ENCODE peak calls at places on chromosomes 7 and 10, in five cellular contexts. O is Peyer's patch; L is PC-3; B is right lobe of liver; X is naive thymus-derived CD4-positive, alpha-beta T cell. Y is an unnamed sample. For H3K27me3, the result is how much of the 10 kb centered on the place peaks cover.

GRCh38 chr7:129913428-129913827 is 39.3 kb downstream of the UBE2H start:
- DNase-seq in L (no peak), X (no peak), B (no peak), O (no peak), Y (no peak)

GRCh38 chr7:84274029-84274638 is 79.5 kb upstream of the SEMA3A start:
- DNase-seq in L (no peak), O (no peak), X (no peak), B (no peak), Y (no peak)

GRCh38 chr10:119252051-119252465 is 44.7 kb downstream of the GRK5 start:
- DNase-seq in B (no peak), X (no peak), L (no peak), O (no peak), Y (no peak)

GRCh38 chr7:130142654-130143333 is 62.4 kb downstream of the TMEM209 start:
- DNase-seq in O (no peak), L (no peak), B (no peak), X (no peak), Y (no peak)

GRCh38 chr10:603745-604144 is 85.7 kb downstream of the DIP2C start:
- DNase-seq in L (no peak), B (no peak), O (no peak), X (no peak), Y (peak)

GRCh38 chr7:12771378-12771877 is 84.0 kb downstream of the ARL4A start:
- DNase-seq in B (peak), X (no peak), L (no peak), O (peak), Y (no peak)

GRCh38 chr10:6665847-6666246 is 85.8 kb upstream of the PRKCQ start:
- DNase-seq in O (no peak), B (no peak), X (peak), L (no peak), Y (no peak)

GRCh38 chr7:7416031-7416968 is 119.4 kb downstream of the COL28A1 start:
- DNase-seq in L (peak), O (peak), B (no peak), X (no peak), Y (no peak)

GRCh38 chr7:140475747-140476333 is 3.5 kb downstream of the MKRN1 start:
- DNase-seq in L (peak), O (peak), B (no peak), X (peak), Y (no peak)

DNA sequence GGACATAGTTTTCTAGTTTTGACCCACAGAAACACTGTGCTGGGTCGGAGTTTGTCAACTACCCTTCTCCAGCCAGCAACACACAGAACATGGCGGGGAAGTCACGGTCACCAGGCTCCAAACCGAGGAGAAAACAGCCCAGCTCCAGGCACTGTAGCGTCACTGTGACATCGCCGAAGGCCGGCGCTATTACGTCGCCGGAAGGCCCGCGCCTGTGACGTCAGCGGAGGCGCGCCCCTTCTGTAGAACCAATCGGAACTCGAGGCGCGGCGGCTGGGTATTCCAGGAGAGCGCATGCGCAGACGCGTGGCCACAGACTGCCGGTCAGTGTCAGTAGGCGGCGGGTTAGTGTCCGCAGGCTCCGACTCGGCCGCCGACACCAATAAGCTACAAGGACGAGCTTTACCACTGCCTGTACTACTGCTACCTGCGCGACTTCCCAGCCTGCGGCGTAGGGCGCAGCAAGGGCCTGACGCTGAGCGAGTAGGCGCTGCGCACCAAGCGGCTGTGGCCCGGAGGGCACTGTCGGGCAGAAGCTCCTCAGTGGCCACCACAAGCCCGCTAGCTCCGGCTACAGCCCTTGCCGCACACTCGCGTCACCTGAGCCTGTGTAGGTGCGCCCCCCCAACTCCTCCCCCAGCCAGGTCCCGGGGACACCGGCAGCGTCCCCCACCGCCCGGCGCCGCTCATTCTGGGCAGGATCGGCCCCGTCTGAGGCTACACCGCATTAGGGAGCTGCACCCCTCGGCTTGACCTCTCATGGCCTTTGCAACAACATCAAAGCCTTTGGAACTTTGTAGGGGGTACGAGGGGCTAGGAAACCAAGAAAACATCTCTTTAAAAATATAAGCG is 35.1 kb upstream of the SRRM3 start:
- DNase-seq in B (peak), O (peak), X (peak), L (peak), Y (peak)
- H3K4me3 ChIP-seq in B (peak), O (peak), X (peak), L (peak), Y (peak)

GRCh38 chr7:155173905-155174304 is 103.8 kb downstream of the HTR5A start:
- DNase-seq in O (no peak), B (no peak), L (no peak), X (no peak), Y (no peak)
- H3K27me3 ChIP-seq in O (under half), B (under half), L (under half), X (under half), Y (under half)

GRCh38 chr10:93435621-93436385 is 46.3 kb downstream of the MYOF start:
- DNase-seq in X (no peak), O (no peak), L (no peak), B (no peak), Y (no peak)
- H3K4me3 ChIP-seq in X (no peak), O (no peak), L (no peak), B (no peak), Y (no peak)

DNA sequence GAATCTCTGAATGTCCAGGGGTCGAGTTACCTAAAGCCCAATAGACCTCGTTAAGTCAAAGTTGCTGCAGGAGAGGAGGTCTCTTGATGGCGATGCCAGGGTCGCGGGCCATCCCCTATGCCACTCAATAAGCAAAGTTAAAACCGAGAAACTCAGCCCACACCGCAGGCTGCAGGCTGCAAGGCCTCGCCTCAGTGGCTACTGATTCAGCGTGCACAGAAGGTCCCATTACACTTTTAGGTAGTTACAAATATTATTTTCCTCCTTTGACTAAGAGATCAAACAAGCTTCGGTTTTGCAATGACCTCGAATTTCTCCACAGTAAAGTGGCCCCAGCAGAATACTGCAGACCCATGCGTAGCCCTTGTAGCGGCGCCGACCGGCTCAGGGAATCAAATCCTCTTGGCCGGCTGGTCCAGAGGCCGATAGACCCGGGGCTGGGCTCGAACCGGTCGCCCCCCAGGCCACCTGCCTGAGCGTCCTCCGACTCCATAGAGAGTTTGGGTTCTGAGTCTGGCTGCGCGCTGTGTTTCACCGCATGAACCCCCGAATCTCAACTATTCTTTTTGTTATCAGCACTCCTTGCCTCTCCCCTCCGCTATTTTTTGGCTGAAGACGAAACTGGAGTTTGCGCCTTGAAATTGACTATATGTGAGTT is 2.3 kb downstream of the C1QL3 start:
- DNase-seq in L (no peak), B (no peak), X (no peak), O (no peak), Y (peak)
- H3K27me3 ChIP-seq in L (under half), B (under half), X (under half), O (under half), Y (half or more)

DNA sequence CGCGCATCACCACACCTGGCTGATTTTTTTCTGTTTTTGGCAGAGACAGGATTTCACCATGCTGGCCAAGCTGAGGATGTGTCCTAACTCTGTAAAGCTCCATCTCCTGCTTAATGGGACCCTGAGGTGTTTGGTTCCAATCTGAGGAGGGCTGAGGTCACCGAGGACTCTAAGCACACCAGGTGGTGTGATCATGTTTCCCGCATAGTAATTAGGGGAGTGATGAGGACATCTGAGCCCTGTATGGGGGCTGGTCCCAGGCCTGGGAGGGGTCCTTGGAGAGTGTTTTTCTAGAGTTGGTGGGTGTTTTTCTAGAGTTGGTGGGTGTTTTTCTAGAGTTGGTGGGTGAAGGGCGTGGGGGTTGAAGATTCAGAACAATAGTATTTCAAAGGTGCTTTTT is 3.0 kb upstream of the ABHD11 start:
- DNase-seq in X (no peak), O (no peak), L (no peak), B (no peak), Y (no peak)
- H3K4me3 ChIP-seq in X (no peak), O (no peak), L (no peak), B (no peak), Y (no peak)

GRCh38 chr7:150481955-150482354 is 31.5 kb downstream of the GIMAP8 start:
- DNase-seq in L (no peak), B (no peak), X (no peak), O (no peak), Y (no peak)

GRCh38 chr7:150481207-150481920 is 30.9 kb downstream of the GIMAP8 start:
- DNase-seq in L (no peak), X (peak), O (peak), B (no peak), Y (no peak)

GRCh38 chr7:150476819-150477631 is 26.6 kb downstream of the GIMAP8 start:
- DNase-seq in B (no peak), O (no peak), X (peak), L (no peak), Y (no peak)

GRCh38 chr7:150476285-150476684 is 25.9 kb downstream of the GIMAP8 start:
- DNase-seq in L (no peak), O (no peak), B (no peak), X (no peak), Y (no peak)

GRCh38 chr7:150479023-150479716 is 28.7 kb downstream of the GIMAP8 start:
- DNase-seq in L (peak), O (no peak), X (peak), B (no peak), Y (no peak)
- H3K27me3 ChIP-seq in L (under half), O (under half), X (under half), B (under half), Y (under half)

Y was measured in left lung.